ENCODE peak calls at places on chromosomes 7 and 10, in seven cellular contexts. W, T, A, R, G, X and C are unnamed samples.

GRCh38 chr10:48523820-48524758 is 80.8 kb downstream of the ARHGAP22 start:
- DNase-seq in X (no peak), A (no peak), W (no peak), T (peak; percentile 31), G (peak; percentile 21), R (no peak), C (no peak)

GRCh38 chr10:32111585-32111984 is 55.4 kb upstream of the KIF5B start:
- DNase-seq in T (no peak), X (no peak), W (no peak), R (no peak), A (no peak), G (no peak), C (no peak)

GRCh38 chr7:16721541-16721940 is 32.0 kb upstream of the TSPAN13 start:
- DNase-seq in A (no peak), W (no peak), R (no peak), T (no peak), G (no peak), X (no peak), C (no peak)

GRCh38 chr7:9488555-9488954 is 1055.1 kb downstream of the NXPH1 start:
- DNase-seq in G (no peak), W (no peak), T (no peak), X (no peak), R (no peak), A (no peak), C (no peak)

GRCh38 chr10:120738658-120739057 is 112.5 kb upstream of the WDR11 start:
- DNase-seq in A (no peak), R (no peak), X (no peak), W (no peak), G (no peak), T (no peak), C (no peak)

GRCh38 chr10:62545667-62546066 is 171.5 kb downstream of the ZNF365 start:
- DNase-seq in T (no peak), G (no peak), R (no peak), W (no peak), A (no peak), X (no peak), C (no peak)

GRCh38 chr10:17779761-17780160 is 27.8 kb downstream of the TMEM236 start:
- DNase-seq in W (no peak), A (no peak), X (no peak), G (no peak), T (no peak), R (no peak), C (no peak)

GRCh38 chr10:125148576-125148975 is 11.8 kb downstream of the CTBP2 start:
- DNase-seq in A (no peak), G (no peak), X (no peak), R (no peak), W (no peak), T (no peak), C (no peak)

GRCh38 chr10:117086545-117086944 is 51.5 kb downstream of the VAX1 start:
- DNase-seq in R (no peak), X (no peak), W (no peak), G (no peak), T (no peak), A (no peak), C (no peak)

GRCh38 chr7:119720541-119720940 is 552.4 kb upstream of the KCND2 start:
- DNase-seq in R (no peak), W (no peak), T (no peak), X (no peak), G (no peak), A (no peak), C (no peak)

GRCh38 chr7:143290293-143290692 is 2.1 kb downstream of the CASP2 start:
- DNase-seq in W (no peak), T (no peak), R (no peak), A (no peak), G (no peak), X (no peak), C (no peak)

GRCh38 chr7:73899731-73900142 is 38.8 kb downstream of the TMEM270 start:
- DNase-seq in R (peak; percentile 28), W (no peak), A (no peak), X (no peak), T (no peak), G (peak; percentile 35), C (peak; percentile 45)

GRCh38 chr7:38300175-38300574 is 26.7 kb upstream of the TARP start:
- DNase-seq in A (no peak), W (no peak), X (no peak), R (no peak), T (no peak), G (no peak), C (no peak)

GRCh38 chr7:1530946-1531262 is 402 bp downstream of the MAFK start:
- DNase-seq in W (no peak), T (no peak), A (no peak), R (no peak), G (no peak), X (peak; percentile 67), C (no peak)

GRCh38 chr10:29119374-29119773 is 169.5 kb upstream of the LYZL1 start:
- DNase-seq in G (peak; percentile 59), W (no peak), T (no peak), R (no peak), A (no peak), X (peak; percentile 40), C (peak; percentile 23)

GRCh38 chr10:96276831-96277230 is 5.5 kb upstream of the BLNK start:
- DNase-seq in R (no peak), W (no peak), X (no peak), G (no peak), A (no peak), T (no peak), C (no peak)

GRCh38 chr10:99672884-99673283 is 13.6 kb downstream of the ENTPD7 start:
- DNase-seq in R (no peak), G (no peak), W (no peak), X (no peak), T (no peak), A (no peak), C (no peak)

GRCh38 chr7:47180268-47180826 is 401.6 kb downstream of the TNS3 start:
- DNase-seq in R (no peak), T (peak; percentile 67), X (peak; percentile 43), G (peak; percentile 43), A (no peak), W (no peak), C (peak; percentile 56)

GRCh38 chr10:43695321-43695720 is 46.6 kb upstream of the ZNF32 start:
- DNase-seq in W (no peak), R (no peak), G (no peak), X (no peak), A (no peak), T (no peak), C (no peak)

GRCh38 chr10:43692051-43692825 is 43.6 kb upstream of the ZNF32 start:
- DNase-seq in R (no peak), A (no peak), X (no peak), T (no peak), W (peak; percentile 43), G (no peak), C (no peak)

GRCh38 chr10:43693602-43694001 is 44.9 kb upstream of the ZNF32 start:
- DNase-seq in X (no peak), A (no peak), R (no peak), W (no peak), T (no peak), G (no peak), C (no peak)

GRCh38 chr10:43695730-43696129 is 47.0 kb upstream of the ZNF32 start:
- DNase-seq in X (no peak), T (no peak), G (no peak), A (no peak), R (no peak), W (peak; percentile 44), C (no peak)

DNA sequence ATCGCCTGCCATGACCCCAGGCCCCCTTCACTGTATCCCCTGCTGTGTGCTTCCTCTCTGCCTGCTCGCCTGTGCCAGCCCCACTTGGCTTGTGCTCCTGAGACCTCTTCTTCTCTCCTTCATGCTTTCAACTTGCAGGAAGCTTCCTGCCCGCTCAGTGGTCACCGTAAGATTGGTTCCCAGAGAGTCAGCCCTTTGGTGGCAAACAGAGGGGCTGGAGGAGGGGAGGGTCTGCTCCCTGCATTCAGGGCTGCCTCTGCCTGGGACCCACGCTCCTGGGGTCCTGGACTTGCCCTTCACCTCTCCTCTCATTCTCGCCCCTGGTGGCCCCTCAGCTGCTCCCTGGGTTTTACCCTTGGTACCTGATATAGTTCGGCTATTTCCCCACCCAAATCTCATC is 45.8 kb upstream of the ZNF32 start:
- DNase-seq in T (no peak), W (peak; percentile 51), X (no peak), G (no peak), R (no peak), A (no peak), C (no peak)
- H3K27ac ChIP-seq in T (no peak overlapping the region), W (no peak overlapping the region), X (no peak overlapping the region), G (no peak overlapping the region), R (no peak overlapping the region), A (no peak overlapping the region), C (peak overlapping the region; percentile 45)

GRCh38 chr10:37379991-37380390 is 254.6 kb downstream of the ANKRD30A start:
- DNase-seq in R (no peak), A (no peak), T (no peak), X (no peak), G (no peak), W (no peak), C (no peak)
- H3K27ac ChIP-seq in R (no peak overlapping the region), A (no peak overlapping the region), T (no peak overlapping the region), X (no peak overlapping the region), G (no peak overlapping the region), W (no peak overlapping the region), C (no peak overlapping the region)

DNA sequence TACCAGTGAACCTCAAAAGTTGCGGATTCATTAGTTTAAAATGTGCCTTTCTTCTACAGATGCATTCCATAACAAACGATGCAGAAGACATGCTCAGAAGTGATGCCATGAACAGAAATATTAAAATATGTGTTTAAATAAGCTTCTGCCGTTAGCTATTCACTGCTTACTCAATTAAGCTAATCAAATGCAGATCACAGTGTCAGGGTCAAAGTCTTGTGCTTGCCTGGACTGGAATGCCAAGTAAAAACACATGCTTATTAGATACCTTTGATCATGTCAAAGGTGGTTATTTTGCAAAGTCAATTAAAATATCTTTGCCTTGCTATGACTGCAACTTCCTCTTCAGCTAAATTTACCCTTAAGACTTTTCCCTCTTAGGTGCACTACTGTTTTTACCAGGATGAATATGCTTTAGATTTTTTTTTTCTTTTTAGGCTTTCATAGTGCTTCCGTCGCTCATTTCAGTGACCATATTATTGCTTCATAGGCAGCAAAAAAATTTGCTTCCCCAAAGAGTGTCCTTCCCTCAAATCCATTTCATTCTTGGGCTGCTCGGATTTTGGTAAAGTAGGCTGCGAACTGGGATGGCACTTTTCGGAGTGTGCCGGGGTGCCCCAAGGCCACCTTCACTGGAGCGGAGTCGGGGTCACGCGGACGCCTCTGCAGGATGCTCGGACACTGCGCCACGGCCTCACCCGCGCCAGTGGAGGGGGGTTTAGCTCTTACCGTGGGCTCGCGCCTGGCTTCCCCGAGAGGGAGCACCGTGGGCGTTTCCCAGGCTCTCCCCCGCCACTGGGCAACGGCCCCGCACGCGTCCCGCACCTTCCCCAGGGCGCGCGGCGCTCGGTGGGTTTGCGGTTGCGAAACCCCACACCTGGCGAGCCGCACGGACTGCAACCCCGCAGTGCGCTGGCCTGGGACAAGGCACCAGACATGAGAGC is 743 bp downstream of the ASB13 start:
- DNase-seq in T (no peak), G (no peak), R (peak; percentile 67), X (no peak), A (peak; percentile 40), W (peak; percentile 76), C (no peak)
- H3K27ac ChIP-seq in T (no peak overlapping the region), G (peak overlapping the region; percentile 89), R (peak overlapping the region; percentile 83), X (peak overlapping the region; percentile 71), A (peak overlapping the region; percentile 42), W (peak overlapping the region; percentile 81), C (peak overlapping the region; percentile 74)

DNA sequence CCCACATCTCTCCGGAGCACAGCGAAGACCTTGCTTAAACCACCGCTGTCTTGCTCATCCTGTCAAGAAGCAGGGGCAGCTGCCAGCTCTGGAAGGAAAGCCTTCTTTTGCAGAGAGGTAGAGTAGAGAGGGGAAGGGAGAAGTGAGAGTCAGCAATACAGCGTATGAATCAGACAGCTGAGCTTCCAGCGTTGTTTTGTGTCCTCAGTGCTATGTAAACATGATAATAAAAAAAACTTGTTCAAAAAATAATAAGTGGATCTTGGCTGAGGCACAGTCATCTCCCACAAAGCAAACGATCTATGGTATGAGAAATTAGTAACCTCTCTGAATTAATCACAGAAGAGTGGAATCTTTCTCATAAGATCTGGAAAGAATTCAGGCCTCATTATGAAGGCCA is 29.7 kb downstream of the CHST15 start:
- DNase-seq in G (no peak), X (no peak), W (no peak), A (no peak), T (no peak), R (no peak), C (no peak)
- H3K27ac ChIP-seq in G (peak overlapping the region; percentile 83), X (peak overlapping the region; percentile 66), W (peak overlapping the region; percentile 71), A (peak overlapping the region; percentile 45), T (no peak overlapping the region), R (peak overlapping the region; percentile 78), C (no peak overlapping the region)